ENCODE peak calls at places on chromosomes 1 and 21, in four cellular contexts. One of them, this sample, is unnamed.

GRCh38 chr1:30368841-30369240 is 354.5 kb downstream of the MATN1 start:
- DNase-seq in BJ: no peak
- DNase-seq in glutamatergic neuron: no peak
- DNase-seq in left ventricle myocardium inferior: no peak
- DNase-seq in this sample: no peak

GRCh38 chr1:109498161-109498801 is 4.4 kb downstream of the CYB561D1 start:
- DNase-seq in BJ: no peak
- DNase-seq in glutamatergic neuron: peak
- DNase-seq in left ventricle myocardium inferior: no peak
- DNase-seq in this sample: no peak

GRCh38 chr1:93440272-93440671 is 7.6 kb upstream of the FNBP1L start:
- DNase-seq in BJ: no peak
- DNase-seq in glutamatergic neuron: no peak
- DNase-seq in left ventricle myocardium inferior: no peak
- DNase-seq in this sample: no peak

GRCh38 chr1:166944186-166944967 is 31.0 kb downstream of the ILDR2 start:
- DNase-seq in BJ: no peak
- DNase-seq in glutamatergic neuron: no peak
- DNase-seq in left ventricle myocardium inferior: no peak
- DNase-seq in this sample: no peak

GRCh38 chr21:45617021-45617930 is 26.2 kb upstream of the PCBP3 start:
- DNase-seq in BJ: no peak
- DNase-seq in glutamatergic neuron: no peak
- DNase-seq in left ventricle myocardium inferior: no peak
- DNase-seq in this sample: peak

GRCh38 chr21:33419538-33420123 is 16.4 kb downstream of the IFNGR2 start:
- DNase-seq in BJ: no peak
- DNase-seq in glutamatergic neuron: no peak
- DNase-seq in left ventricle myocardium inferior: no peak
- DNase-seq in this sample: peak

GRCh38 chr1:38526046-38526445 is 333.5 kb downstream of the RRAGC start:
- DNase-seq in BJ: no peak
- DNase-seq in glutamatergic neuron: no peak
- DNase-seq in left ventricle myocardium inferior: no peak
- DNase-seq in this sample: no peak

GRCh38 chr1:167054946-167055630 is 35.1 kb downstream of the GPA33 start:
- DNase-seq in BJ: no peak
- DNase-seq in glutamatergic neuron: no peak
- DNase-seq in left ventricle myocardium inferior: no peak
- DNase-seq in this sample: no peak

GRCh38 chr1:10561955-10562354 is 87.2 kb downstream of the PEX14 start:
- DNase-seq in BJ: no peak
- DNase-seq in glutamatergic neuron: no peak
- DNase-seq in left ventricle myocardium inferior: no peak
- DNase-seq in this sample: no peak

GRCh38 chr1:231918239-231919015 is 291.8 kb downstream of the DISC1 start:
- DNase-seq in BJ: no peak
- DNase-seq in glutamatergic neuron: no peak
- DNase-seq in left ventricle myocardium inferior: no peak
- DNase-seq in this sample: peak

GRCh38 chr1:63770381-63770780 is 3.4 kb upstream of the ROR1 start:
- DNase-seq in BJ: no peak
- DNase-seq in glutamatergic neuron: no peak
- DNase-seq in left ventricle myocardium inferior: no peak
- DNase-seq in this sample: no peak

GRCh38 chr21:45336535-45336810 is 48.8 kb upstream of the POFUT2 start:
- DNase-seq in BJ: no peak
- DNase-seq in glutamatergic neuron: no peak
- DNase-seq in left ventricle myocardium inferior: no peak
- DNase-seq in this sample: no peak

GRCh38 chr1:41014871-41015270 is 6.7 kb downstream of the SLFNL1 start:
- DNase-seq in BJ: no peak
- DNase-seq in glutamatergic neuron: no peak
- DNase-seq in left ventricle myocardium inferior: no peak
- DNase-seq in this sample: no peak

GRCh38 chr1:27545876-27546275 is 55.9 kb upstream of the WASF2 start:
- DNase-seq in BJ: no peak
- DNase-seq in glutamatergic neuron: no peak
- DNase-seq in left ventricle myocardium inferior: peak
- DNase-seq in this sample: no peak

GRCh38 chr1:27548136-27548853 is 55.6 kb downstream of the AHDC1 start:
- DNase-seq in BJ: no peak
- DNase-seq in glutamatergic neuron: no peak
- DNase-seq in left ventricle myocardium inferior: peak
- DNase-seq in this sample: no peak

GRCh38 chr1:27549807-27550408 is 54.0 kb downstream of the AHDC1 start:
- DNase-seq in BJ: no peak
- DNase-seq in glutamatergic neuron: no peak
- DNase-seq in left ventricle myocardium inferior: peak
- DNase-seq in this sample: no peak

GRCh38 chr1:27548858-27549719 is 54.9 kb downstream of the AHDC1 start:
- DNase-seq in BJ: no peak
- DNase-seq in glutamatergic neuron: no peak
- DNase-seq in left ventricle myocardium inferior: peak
- DNase-seq in this sample: no peak

DNA sequence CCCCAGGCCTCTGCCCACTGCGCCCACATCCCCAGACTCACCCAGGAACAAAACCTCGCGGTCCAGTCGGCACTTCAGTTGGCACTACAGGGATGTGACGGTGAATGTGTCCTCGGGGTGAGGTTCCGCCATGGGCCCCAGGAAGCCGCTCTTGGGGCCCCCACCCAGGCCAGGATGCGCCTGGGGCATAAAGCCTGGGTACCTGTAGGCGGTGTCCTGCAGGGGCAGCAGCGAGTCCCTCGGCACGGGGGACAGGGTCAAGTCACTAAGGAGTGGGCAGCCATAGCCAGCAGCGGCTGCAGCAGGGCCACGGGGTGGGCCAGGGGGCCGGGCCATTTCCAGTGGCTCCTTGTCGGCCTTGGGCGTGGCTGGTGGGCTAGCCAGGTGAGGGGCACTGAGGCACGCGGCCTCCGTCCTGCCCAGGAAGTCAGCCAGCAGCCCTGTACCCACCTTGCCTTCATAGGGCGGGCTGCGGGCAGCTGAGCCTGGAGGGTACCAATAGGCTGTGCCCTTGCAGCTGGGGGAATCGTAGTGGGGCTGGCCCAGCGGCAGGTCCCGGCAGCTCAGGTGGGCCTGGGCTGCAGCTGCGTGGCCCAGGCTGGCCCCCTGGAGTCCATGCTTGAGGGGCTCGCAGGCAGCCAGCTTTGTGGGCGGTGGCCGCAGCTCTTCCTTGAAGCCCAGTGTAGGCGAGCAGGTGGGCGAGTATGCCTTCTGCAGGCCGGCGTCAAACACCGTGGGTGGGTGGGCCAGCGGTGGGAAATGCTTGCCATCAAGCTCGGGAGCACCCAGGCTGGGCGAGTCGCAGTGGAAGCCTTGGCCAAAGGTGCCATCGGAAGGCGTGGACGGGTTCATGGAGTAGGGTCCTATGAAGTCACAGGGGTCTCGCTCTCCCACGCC is 56.5 kb downstream of the AHDC1 start:
- DNase-seq in BJ: no peak
- DNase-seq in glutamatergic neuron: no peak
- DNase-seq in left ventricle myocardium inferior: peak
- DNase-seq in this sample: no peak
- TF ChIP-seq CTCF in BJ: peak
- TF ChIP-seq CTCF in glutamatergic neuron: peak
- TF ChIP-seq CTCF in left ventricle myocardium inferior: no peak
- TF ChIP-seq CTCF in this sample: no peak

GRCh38 chr1:233664804-233665574 is 51.1 kb downstream of the KCNK1 start:
- DNase-seq in BJ: no peak
- DNase-seq in glutamatergic neuron: no peak
- DNase-seq in left ventricle myocardium inferior: no peak
- DNase-seq in this sample: no peak
- TF ChIP-seq CTCF in BJ: no peak
- TF ChIP-seq CTCF in glutamatergic neuron: no peak
- TF ChIP-seq CTCF in left ventricle myocardium inferior: no peak
- TF ChIP-seq CTCF in this sample: no peak

DNA sequence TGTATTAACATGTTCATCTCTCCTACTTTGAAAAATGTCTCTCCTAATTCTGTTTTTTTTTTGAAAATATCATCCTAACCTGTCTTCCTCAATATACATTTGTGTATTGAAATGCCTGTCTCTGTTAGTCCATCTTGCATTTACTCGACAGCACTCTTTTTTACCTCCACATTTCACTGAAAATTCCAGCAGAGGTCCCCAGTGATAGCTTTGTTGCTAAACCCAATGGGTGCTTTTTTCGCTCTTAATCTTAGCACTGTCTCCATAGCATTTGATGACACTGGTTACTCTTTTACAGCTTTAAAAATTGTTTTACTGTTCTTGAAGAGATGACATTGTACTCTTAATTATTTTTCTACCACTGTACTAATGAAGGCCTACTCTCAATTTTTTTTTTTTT is 10.8 kb downstream of the OSBPL9 start:
- DNase-seq in BJ: no peak
- DNase-seq in glutamatergic neuron: no peak
- DNase-seq in left ventricle myocardium inferior: no peak
- DNase-seq in this sample: peak
- TF ChIP-seq CTCF in BJ: peak
- TF ChIP-seq CTCF in glutamatergic neuron: no peak
- TF ChIP-seq CTCF in left ventricle myocardium inferior: peak
- TF ChIP-seq CTCF in this sample: peak

DNA sequence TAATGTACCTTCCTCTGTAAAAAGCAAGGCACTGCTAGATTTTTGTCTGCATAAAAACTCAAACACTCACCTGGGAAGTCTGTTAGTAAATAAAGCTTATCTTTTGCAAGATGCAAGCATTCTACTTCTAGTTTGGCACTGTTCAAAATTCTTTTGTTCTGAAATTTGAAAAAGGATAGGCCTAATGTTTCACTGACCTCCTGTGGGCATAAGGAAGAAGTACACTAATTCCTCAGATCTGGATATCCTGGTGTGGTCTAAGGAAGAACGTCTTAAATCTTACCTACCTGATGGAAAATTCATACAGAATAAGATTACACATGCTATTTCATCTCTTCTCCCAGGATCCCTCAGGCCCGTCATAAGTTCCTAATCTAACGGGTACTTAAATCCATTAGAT is 93.5 kb upstream of the CAMK1G start:
- DNase-seq in BJ: no peak
- DNase-seq in glutamatergic neuron: no peak
- DNase-seq in left ventricle myocardium inferior: no peak
- DNase-seq in this sample: peak
- TF ChIP-seq CTCF in BJ: peak
- TF ChIP-seq CTCF in glutamatergic neuron: peak
- TF ChIP-seq CTCF in left ventricle myocardium inferior: no peak
- TF ChIP-seq CTCF in this sample: peak

GRCh38 chr1:147626739-147627138 is 43.6 kb downstream of the ACP6 start:
- DNase-seq in BJ: no peak
- DNase-seq in glutamatergic neuron: no peak
- DNase-seq in left ventricle myocardium inferior: no peak
- DNase-seq in this sample: no peak
- TF ChIP-seq CTCF in BJ: no peak
- TF ChIP-seq CTCF in glutamatergic neuron: no peak
- TF ChIP-seq CTCF in left ventricle myocardium inferior: no peak
- TF ChIP-seq CTCF in this sample: no peak

GRCh38 chr1:204476563-204476962 is 18.0 kb downstream of the PIK3C2B start:
- DNase-seq in BJ: no peak
- DNase-seq in glutamatergic neuron: no peak
- DNase-seq in left ventricle myocardium inferior: no peak
- DNase-seq in this sample: no peak

GRCh38 chr1:204475651-204476432 is 18.8 kb downstream of the PIK3C2B start:
- DNase-seq in BJ: no peak
- DNase-seq in glutamatergic neuron: no peak
- DNase-seq in left ventricle myocardium inferior: no peak
- DNase-seq in this sample: no peak

GRCh38 chr1:204471687-204472086 is 22.9 kb downstream of the PIK3C2B start:
- DNase-seq in BJ: no peak
- DNase-seq in glutamatergic neuron: no peak
- DNase-seq in left ventricle myocardium inferior: no peak
- DNase-seq in this sample: no peak

GRCh38 chr1:204472660-204473059 is 21.9 kb downstream of the PIK3C2B start:
- DNase-seq in BJ: no peak
- DNase-seq in glutamatergic neuron: no peak
- DNase-seq in left ventricle myocardium inferior: no peak
- DNase-seq in this sample: no peak

GRCh38 chr1:204473415-204473965 is 21.1 kb downstream of the PIK3C2B start:
- DNase-seq in BJ: no peak
- DNase-seq in glutamatergic neuron: no peak
- DNase-seq in left ventricle myocardium inferior: no peak
- DNase-seq in this sample: no peak
- TF ChIP-seq CTCF in BJ: no peak
- TF ChIP-seq CTCF in glutamatergic neuron: no peak
- TF ChIP-seq CTCF in left ventricle myocardium inferior: no peak
- TF ChIP-seq CTCF in this sample: no peak

GRCh38 chr1:33305016-33305415 is 15.9 kb downstream of the A3GALT2 start:
- DNase-seq in BJ: no peak
- DNase-seq in glutamatergic neuron: no peak
- DNase-seq in left ventricle myocardium inferior: no peak
- DNase-seq in this sample: no peak
- TF ChIP-seq CTCF in BJ: no peak
- TF ChIP-seq CTCF in glutamatergic neuron: no peak
- TF ChIP-seq CTCF in left ventricle myocardium inferior: no peak
- TF ChIP-seq CTCF in this sample: no peak

GRCh38 chr1:161864577-161864976 is 98.5 kb downstream of the ATF6 start:
- DNase-seq in BJ: no peak
- DNase-seq in glutamatergic neuron: no peak
- DNase-seq in left ventricle myocardium inferior: no peak
- DNase-seq in this sample: peak
- TF ChIP-seq CTCF in BJ: peak
- TF ChIP-seq CTCF in glutamatergic neuron: no peak
- TF ChIP-seq CTCF in left ventricle myocardium inferior: peak
- TF ChIP-seq CTCF in this sample: peak

This sample was measured in MCF 10A.